ENCODE peak calls at places on chromosome 4, in six cellular contexts. B is colonic mucosa, P is adrenal gland, H is fibroblast of pulmonary artery, M is cardiac muscle cell, D is psoas muscle. V is an unnamed sample.

GRCh38 chr4:179867300-179867878 is 2375.8 kb upstream of the TENM3 start:
- DNase-seq in H (no peak), B (peak; percentile 49), M (peak; percentile 80), P (peak; percentile 88), D (no peak), V (peak; percentile 63)

GRCh38 chr4:54090804-54091623 is 8.9 kb upstream of the GSX2 start:
- DNase-seq in D (peak; percentile 50), M (no peak), P (peak; percentile 34), B (peak; percentile 42), H (no peak), V (peak; percentile 40)

GRCh38 chr4:110170861-110171260 is 27.6 kb downstream of the ELOVL6 start:
- DNase-seq in P (no peak), M (no peak), H (no peak), B (no peak), D (no peak), V (no peak)

GRCh38 chr4:67327245-67327860 is 217.9 kb downstream of the CENPC start:
- DNase-seq in P (peak; percentile 72), B (peak; percentile 58), D (no peak), M (peak; percentile 81), H (peak; percentile 74), V (no peak)

GRCh38 chr4:158858410-158859189 is 89.8 kb downstream of the FNIP2 start:
- DNase-seq in D (no peak), H (no peak), M (no peak), B (no peak), P (peak; percentile 11), V (no peak)

GRCh38 chr4:41940834-41941233 is 5.6 kb downstream of the TMEM33 start:
- DNase-seq in D (no peak), H (no peak), B (no peak), P (no peak), M (no peak), V (no peak)

GRCh38 chr4:74969507-74970474 is 36.9 kb downstream of the PARM1 start:
- DNase-seq in M (peak; percentile 90), P (no peak), H (peak; percentile 1), B (no peak), D (peak; percentile 69), V (no peak)

GRCh38 chr4:132238697-132239096 is 910.4 kb upstream of the PCDH10 start:
- DNase-seq in D (no peak), H (no peak), B (no peak), P (no peak), M (no peak), V (no peak)

GRCh38 chr4:76377922-76378321 is 43.0 kb downstream of the CCDC158 start:
- DNase-seq in H (peak; percentile 57), M (peak; percentile 76), B (peak; percentile 58), D (no peak), P (peak; percentile 56), V (peak; percentile 54)

GRCh38 chr4:88928852-88929251 is 128.1 kb downstream of the FAM13A start:
- DNase-seq in B (no peak), M (no peak), D (no peak), H (no peak), P (no peak), V (no peak)

GRCh38 chr4:106494066-106494465 is 125.5 kb upstream of the GIMD1 start:
- DNase-seq in H (no peak), M (no peak), P (no peak), D (no peak), B (no peak), V (no peak)

GRCh38 chr4:48141048-48141447 is 7.0 kb upstream of the TXK start:
- DNase-seq in H (peak; percentile 68), P (no peak), D (no peak), B (no peak), M (peak; percentile 54), V (no peak)

GRCh38 chr4:2791518-2792395 is 1.1 kb upstream of the SH3BP2 start:
- DNase-seq in H (no peak), B (peak; percentile 30), D (peak; percentile 61), P (no peak), M (no peak), V (peak; percentile 49)

GRCh38 chr4:180827610-180828009 is 1415.6 kb upstream of the TENM3 start:
- DNase-seq in B (no peak), M (no peak), P (no peak), D (no peak), H (peak; percentile 16), V (no peak)

GRCh38 chr4:110197421-110198398 is 705 bp downstream of the ELOVL6 start:
- DNase-seq in B (peak; percentile 69), H (peak; percentile 43), M (peak; percentile 54), P (peak; percentile 46), D (peak; percentile 56), V (peak; percentile 76)

GRCh38 chr4:159174645-159175147 is 71.8 kb downstream of the RAPGEF2 start:
- DNase-seq in D (no peak), B (no peak), H (peak; percentile 17), P (no peak), M (no peak), V (no peak)

GRCh38 chr4:636628-636950 is 11.2 kb downstream of the PDE6B start:
- DNase-seq in H (no peak), M (no peak), P (no peak), D (peak; percentile 36), B (no peak), V (no peak)

GRCh38 chr4:657338-658030 is 16.6 kb downstream of the ATP5ME start:
- DNase-seq in H (no peak), M (no peak), B (no peak), D (peak; percentile 32), P (no peak), V (peak; percentile 12)

GRCh38 chr4:146121757-146122156 is 53.8 kb upstream of the LSM6 start:
- DNase-seq in B (no peak), P (no peak), D (no peak), H (peak; percentile 7), M (no peak), V (no peak)

GRCh38 chr4:153038493-153039311 is 102.6 kb downstream of the FHDC1 start:
- DNase-seq in M (no peak), H (no peak), D (no peak), P (no peak), B (no peak), V (no peak)

GRCh38 chr4:79626102-79626501 is 218.1 kb upstream of the GK2 start:
- DNase-seq in H (peak; percentile 14), B (no peak), P (no peak), D (no peak), M (no peak), V (no peak)

GRCh38 chr4:129641179-129641578 is 545.2 kb downstream of the C4orf33 start:
- DNase-seq in P (peak; percentile 81), M (peak; percentile 48), B (peak; percentile 56), D (no peak), H (peak; percentile 77), V (peak; percentile 84)

GRCh38 chr4:182107931-182108330 is 135.3 kb upstream of the TENM3 start:
- DNase-seq in H (no peak), D (no peak), M (no peak), B (no peak), P (no peak), V (no peak)

GRCh38 chr4:10203851-10204250 is 87.3 kb upstream of the WDR1 start:
- DNase-seq in H (no peak), M (no peak), D (no peak), P (no peak), B (peak; percentile 7), V (no peak)

GRCh38 chr4:108114503-108114902 is 54.2 kb downstream of the LEF1 start:
- DNase-seq in D (no peak), P (no peak), M (peak; percentile 79), B (no peak), H (no peak), V (no peak)

GRCh38 chr4:1219553-1219950 is 29.4 kb downstream of the CTBP1 start:
- DNase-seq in B (no peak), D (no peak), M (no peak), H (no peak), P (no peak), V (no peak)

GRCh38 chr4:35252071-35252470 is 992.2 kb downstream of the ARAP2 start:
- DNase-seq in P (no peak), B (no peak), M (no peak), D (no peak), H (no peak), V (no peak)

GRCh38 chr4:66590488-66591215 is 920.4 kb upstream of the EPHA5 start:
- DNase-seq in M (no peak), D (no peak), P (no peak), B (no peak), H (peak; percentile 55), V (no peak)

GRCh38 chr4:118888666-118889312 is at the start of gene SYNPO2:
- DNase-seq in B (peak; percentile 55), P (peak; percentile 57), D (peak; percentile 87), M (peak; percentile 85), H (peak; percentile 92), V (peak; percentile 47)

GRCh38 chr4:7341486-7342222 is 93.1 kb downstream of the PSAPL1 start:
- DNase-seq in M (no peak), D (peak; percentile 4), P (no peak), H (no peak), B (no peak), V (no peak)

GRCh38 chr4:632926-633325 is 7.6 kb downstream of the PDE6B start:
- DNase-seq in P (no peak), M (no peak), D (peak; percentile 26), H (no peak), B (no peak), V (no peak)

GRCh38 chr4:120829113-120829831 is 93.3 kb downstream of the PRDM5 start:
- DNase-seq in D (no peak), H (peak; percentile 48), P (no peak), M (no peak), B (no peak), V (no peak)

GRCh38 chr4:129623233-129623632 is 527.3 kb downstream of the C4orf33 start:
- DNase-seq in B (no peak), M (no peak), H (peak; percentile 10), D (no peak), P (peak; percentile 1), V (no peak)

GRCh38 chr4:14309429-14309828 is 681.9 kb upstream of the BOD1L1 start:
- DNase-seq in P (peak; percentile 34), D (no peak), B (no peak), M (no peak), H (no peak), V (peak; percentile 9)
- H3K4me3 ChIP-seq in P (no peak overlapping the region), D (no peak overlapping the region), B (no peak overlapping the region), M (no peak overlapping the region), H (no peak overlapping the region), V (no peak overlapping the region)

GRCh38 chr4:4480685-4481393 is 61.0 kb downstream of the STX18 start:
- DNase-seq in D (no peak), P (peak; percentile 37), H (peak; percentile 38), B (no peak), M (peak; percentile 13), V (no peak)
- TF ChIP-seq CTCF in D (peak; percentile 17), P (peak; percentile 46), H (peak; percentile 69), B (peak; percentile 12), M (peak; percentile 57), V (no peak)

DNA sequence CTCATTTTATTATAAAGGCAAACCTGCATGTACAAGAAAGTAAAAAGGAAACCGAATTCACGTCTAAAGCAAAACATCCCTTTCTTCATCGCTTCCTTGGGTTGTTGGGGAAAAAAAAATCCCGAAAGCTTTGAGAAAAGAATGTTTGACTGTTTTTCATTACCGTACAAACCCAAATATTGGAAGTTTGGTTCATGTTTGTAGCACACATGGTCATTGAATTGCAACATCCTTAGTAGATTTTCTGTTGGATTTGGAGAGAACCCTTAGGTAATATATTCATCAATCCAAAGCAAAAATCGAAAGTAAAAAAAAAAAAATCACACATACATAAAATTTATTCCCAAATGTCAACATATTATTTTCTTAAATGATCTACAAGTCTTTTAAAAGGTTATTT is 420.3 kb downstream of the MAPK10 start:
- DNase-seq in P (no peak), H (no peak), M (no peak), B (no peak), D (no peak), V (no peak)
- H3K4me3 ChIP-seq in P (no peak overlapping the region), H (no peak overlapping the region), M (no peak overlapping the region), B (no peak overlapping the region), D (no peak overlapping the region), V (no peak overlapping the region)

GRCh38 chr4:114398386-114398785 is 200.2 kb upstream of the UGT8 start:
- DNase-seq in H (no peak), P (no peak), D (no peak), M (no peak), B (no peak), V (no peak)
- TF ChIP-seq CTCF in H (no peak), P (no peak), D (no peak), M (no peak), B (no peak), V (no peak)